ENCODE peak calls at places on chromosomes 16 and 17, in four cellular contexts. P is activated CD8-positive, alpha-beta T cell treated with anti-CD3 and anti-CD28 coated beads for 36 hours; N is head of caudate nucleus; K is activated T-cell treated with anti-CD3 and anti-CD28 coated beads, Interleukin-2, amount 50 U/mL, for 72 hours. I is an unnamed sample.

GRCh38 chr16:63737633-63738032 is 1384.2 kb downstream of the CDH11 start:
- DNase-seq in P (no peak), N (no peak), K (no peak), I (no peak)

GRCh38 chr16:2474877-2475412 is at the start of gene TBC1D24:
- DNase-seq in P (peak), N (peak), K (peak), I (no peak)

GRCh38 chr16:68373528-68374250 is 62.9 kb downstream of the PRMT7 start:
- DNase-seq in P (no peak), N (no peak), K (no peak), I (no peak)

GRCh38 chr16:82646504-82646903 is 19.7 kb downstream of the CDH13 start:
- DNase-seq in P (no peak), N (no peak), K (no peak), I (no peak)

GRCh38 chr17:5665164-5665563 is 80.9 kb upstream of the NLRP1 start:
- DNase-seq in P (no peak), N (peak), K (no peak), I (no peak)

GRCh38 chr16:20740901-20741491 is 622 bp downstream of the THUMPD1 start:
- DNase-seq in P (peak), N (peak), K (peak), I (peak)

GRCh38 chr16:35195864-35196216 is 1736.4 kb downstream of the TP53TG3F start:
- DNase-seq in P (no peak), N (no peak), K (no peak), I (no peak)

GRCh38 chr16:87833548-87833947 is 35.8 kb downstream of the SLC7A5 start:
- DNase-seq in P (no peak), N (no peak), K (no peak), I (no peak)

GRCh38 chr16:68985855-68986254 is 119.6 kb upstream of the HAS3 start:
- DNase-seq in P (no peak), N (no peak), K (no peak), I (no peak)

GRCh38 chr16:13767215-13767614 is 152.7 kb upstream of the ERCC4 start:
- DNase-seq in P (no peak), N (peak), K (no peak), I (no peak)

GRCh38 chr16:13660807-13661206 is 259.1 kb upstream of the ERCC4 start:
- DNase-seq in P (no peak), N (no peak), K (no peak), I (no peak)

GRCh38 chr17:38578229-38578628 is 27.5 kb downstream of the SRCIN1 start:
- DNase-seq in P (no peak), N (no peak), K (no peak), I (no peak)

GRCh38 chr17:19002191-19002590 is 2.4 kb downstream of the FAM83G start:
- DNase-seq in P (no peak), N (no peak), K (no peak), I (no peak)

GRCh38 chr17:2058521-2059124 is 3.7 kb downstream of the HIC1 start:
- DNase-seq in P (peak), N (no peak), K (peak), I (no peak)

GRCh38 chr16:705748-706188 is at the start of gene FBXL16:
- DNase-seq in P (no peak), N (peak), K (no peak), I (no peak)

GRCh38 chr17:1039511-1040215 is 42.7 kb downstream of the TIMM22 start:
- DNase-seq in P (no peak), N (peak), K (no peak), I (no peak)

GRCh38 chr17:68199837-68200688 is 47.8 kb upstream of the AMZ2 start:
- DNase-seq in P (no peak), N (no peak), K (no peak), I (no peak)

GRCh38 chr17:9002610-9003354 is 18.5 kb upstream of the NTN1 start:
- DNase-seq in P (peak), N (peak), K (peak), I (no peak)

GRCh38 chr16:324451-325334 is 27.8 kb downstream of the AXIN1 start:
- DNase-seq in P (peak), N (no peak), K (peak), I (no peak)

GRCh38 chr16:330746-331145 is 21.8 kb downstream of the AXIN1 start:
- DNase-seq in P (no peak), N (no peak), K (no peak), I (no peak)

GRCh38 chr16:57971848-57972247 is 920 bp upstream of the CNGB1 start:
- DNase-seq in P (no peak), N (no peak), K (no peak), I (no peak)

GRCh38 chr17:3594056-3594810 is 15.0 kb downstream of the TRPV1 start:
- DNase-seq in P (no peak), N (peak), K (no peak), I (no peak)

GRCh38 chr17:60540460-60540859 is 14.4 kb upstream of the APPBP2 start:
- DNase-seq in P (no peak), N (no peak), K (no peak), I (no peak)

GRCh38 chr16:68823401-68823800 is 19.9 kb upstream of the TANGO6 start:
- DNase-seq in P (no peak), N (no peak), K (no peak), I (peak)

GRCh38 chr16:21501869-21502667 is 97.3 kb upstream of the METTL9 start:
- DNase-seq in P (peak), N (peak), K (peak), I (peak)

GRCh38 chr17:64151016-64151368 is 21.0 kb upstream of the ERN1 start:
- DNase-seq in P (no peak), N (no peak), K (no peak), I (no peak)

GRCh38 chr16:9703731-9704130 is 478.5 kb downstream of the GRIN2A start:
- DNase-seq in P (no peak), N (no peak), K (no peak), I (no peak)

GRCh38 chr16:56912746-56913703 is 18.9 kb upstream of the HERPUD1 start:
- DNase-seq in P (peak), N (peak), K (no peak), I (peak)

GRCh38 chr16:47426806-47427205 is 34.1 kb downstream of the ITFG1 start:
- DNase-seq in P (no peak), N (peak), K (no peak), I (no peak)

GRCh38 chr16:15996432-15997109 is 47.2 kb downstream of the ABCC1 start:
- DNase-seq in P (no peak), N (no peak), K (no peak), I (peak)

GRCh38 chr16:17471745-17472075 is 950 bp upstream of the XYLT1 start:
- DNase-seq in P (no peak), N (no peak), K (no peak), I (no peak)

GRCh38 chr16:85947511-85948509 is 48.8 kb downstream of the IRF8 start:
- DNase-seq in P (peak), N (no peak), K (peak), I (no peak)